ENCODE peak calls at places on chromosome 14, in four cellular contexts. One of them, this sample, is unnamed.

GRCh38 chr14:104602315-104602932 is 2.1 kb downstream of the TMEM179 start:
- DNase-seq in BJ: no peak
- DNase-seq in lower leg skin: no peak
- DNase-seq in fibroblast of mammary gland: no peak
- DNase-seq in this sample: no peak

GRCh38 chr14:98889107-98889835 is 382.7 kb downstream of the BCL11B start:
- DNase-seq in fibroblast of mammary gland: no peak
- DNase-seq in BJ: no peak
- DNase-seq in lower leg skin: no peak
- DNase-seq in this sample: no peak

GRCh38 chr14:50064993-50065392 is 51.4 kb downstream of the VCPKMT start:
- DNase-seq in BJ: no peak
- DNase-seq in lower leg skin: peak
- DNase-seq in fibroblast of mammary gland: peak
- DNase-seq in this sample: no peak

GRCh38 chr14:73833024-73833423 is 18.6 kb upstream of the PTGR2 start:
- DNase-seq in fibroblast of mammary gland: peak
- DNase-seq in BJ: no peak
- DNase-seq in lower leg skin: no peak
- DNase-seq in this sample: no peak

GRCh38 chr14:32514236-32514635 is 185.1 kb downstream of the AKAP6 start:
- DNase-seq in fibroblast of mammary gland: no peak
- DNase-seq in lower leg skin: no peak
- DNase-seq in BJ: no peak
- DNase-seq in this sample: no peak

GRCh38 chr14:45679852-45680251 is 426.9 kb upstream of the MIS18BP1 start:
- DNase-seq in BJ: peak
- DNase-seq in fibroblast of mammary gland: peak
- DNase-seq in lower leg skin: no peak
- DNase-seq in this sample: no peak

GRCh38 chr14:22877000-22877501 is 5.5 kb downstream of the LRP10 start:
- DNase-seq in lower leg skin: no peak
- DNase-seq in BJ: no peak
- DNase-seq in fibroblast of mammary gland: no peak
- DNase-seq in this sample: no peak

GRCh38 chr14:47585447-47585846 is 90.0 kb downstream of the MDGA2 start:
- DNase-seq in lower leg skin: no peak
- DNase-seq in fibroblast of mammary gland: no peak
- DNase-seq in BJ: no peak
- DNase-seq in this sample: no peak

GRCh38 chr14:74478996-74479635 is 14.0 kb downstream of the NPC2 start:
- DNase-seq in fibroblast of mammary gland: peak
- DNase-seq in BJ: no peak
- DNase-seq in lower leg skin: peak
- DNase-seq in this sample: no peak

GRCh38 chr14:21486640-21487087 is 9.7 kb downstream of the TOX4 start:
- DNase-seq in lower leg skin: no peak
- DNase-seq in fibroblast of mammary gland: peak
- DNase-seq in BJ: peak
- DNase-seq in this sample: no peak

GRCh38 chr14:99318091-99318958 is 46.3 kb upstream of the BCL11B start:
- DNase-seq in lower leg skin: peak
- DNase-seq in fibroblast of mammary gland: no peak
- DNase-seq in BJ: no peak
- DNase-seq in this sample: no peak

GRCh38 chr14:34461334-34462131 is 507 bp downstream of the SPTSSA start:
- DNase-seq in fibroblast of mammary gland: peak
- DNase-seq in BJ: no peak
- DNase-seq in lower leg skin: peak
- DNase-seq in this sample: no peak

GRCh38 chr14:71266994-71267636 is 359.9 kb downstream of the PCNX1 start:
- DNase-seq in fibroblast of mammary gland: peak
- DNase-seq in BJ: no peak
- DNase-seq in lower leg skin: no peak
- DNase-seq in this sample: no peak

GRCh38 chr14:69083181-69083580 is 69.7 kb downstream of the DCAF5 start:
- DNase-seq in BJ: no peak
- DNase-seq in fibroblast of mammary gland: no peak
- DNase-seq in lower leg skin: no peak
- DNase-seq in this sample: no peak

GRCh38 chr14:24801024-24801423 is 167.0 kb upstream of the GZMB start:
- DNase-seq in BJ: no peak
- DNase-seq in lower leg skin: no peak
- DNase-seq in fibroblast of mammary gland: no peak
- DNase-seq in this sample: no peak

GRCh38 chr14:103871596-103872480 is 24.5 kb upstream of the PPP1R13B start:
- DNase-seq in BJ: no peak
- DNase-seq in lower leg skin: no peak
- DNase-seq in fibroblast of mammary gland: no peak
- DNase-seq in this sample: no peak

GRCh38 chr14:99481745-99482099 is 513 bp downstream of the CCNK start:
- DNase-seq in BJ: no peak
- DNase-seq in fibroblast of mammary gland: peak
- DNase-seq in lower leg skin: no peak
- DNase-seq in this sample: no peak

DNA sequence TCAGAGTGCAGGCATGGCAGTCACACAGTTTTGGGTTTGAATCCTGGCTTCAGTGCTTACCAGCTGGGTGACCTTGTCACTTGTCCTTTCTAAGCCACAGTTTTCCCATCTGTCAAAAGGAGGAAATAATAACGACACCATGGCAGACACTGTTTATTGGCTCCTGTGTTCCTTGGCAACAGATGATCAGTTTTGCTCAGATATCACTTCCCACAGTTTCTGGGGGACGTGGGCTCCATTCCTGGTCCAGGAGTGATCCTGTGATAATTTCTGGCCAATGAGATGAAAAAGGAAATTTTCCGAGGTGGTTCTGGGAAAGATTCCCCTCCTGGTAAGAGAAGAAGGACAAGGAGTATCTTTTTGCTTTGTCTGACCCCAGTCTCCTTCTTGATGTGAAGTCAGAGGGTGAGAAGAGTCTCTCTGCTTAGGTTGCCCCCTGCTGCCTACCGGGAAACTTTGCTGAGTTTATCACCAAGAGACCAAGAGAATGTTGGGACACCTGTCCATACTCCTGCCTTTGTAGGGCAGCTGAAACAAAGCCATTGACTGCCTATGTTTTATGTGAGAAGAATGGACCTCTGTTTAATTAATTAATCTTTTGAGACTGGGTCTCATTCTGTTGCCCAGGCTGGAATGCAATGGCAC is 178.9 kb upstream of the NRXN3 start:
- DNase-seq in BJ: no peak
- DNase-seq in lower leg skin: no peak
- DNase-seq in fibroblast of mammary gland: no peak
- DNase-seq in this sample: no peak
- TF ChIP-seq CTCF in BJ: no peak
- TF ChIP-seq CTCF in lower leg skin: no peak
- TF ChIP-seq CTCF in fibroblast of mammary gland: peak
- TF ChIP-seq CTCF in this sample: no peak

DNA sequence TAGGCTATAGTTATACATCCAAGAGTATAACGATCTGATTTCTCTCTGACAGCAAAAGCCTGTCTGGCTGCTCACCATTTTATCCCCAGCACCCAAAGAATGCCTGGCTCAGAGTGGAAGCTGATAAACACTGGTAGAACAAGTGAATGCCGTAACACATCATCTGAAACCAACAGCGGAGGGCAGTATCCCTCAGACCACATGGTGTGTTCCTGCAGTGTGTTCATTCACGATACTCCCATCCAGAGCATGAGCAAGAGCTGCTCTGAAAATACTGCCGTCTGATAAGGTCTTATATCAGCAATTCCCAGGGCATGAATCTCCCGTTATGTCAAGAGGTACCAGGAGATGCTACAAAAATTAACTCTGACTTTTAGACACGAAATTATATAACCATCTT is 95.9 kb downstream of the TTC7B start:
- DNase-seq in fibroblast of mammary gland: no peak
- DNase-seq in lower leg skin: no peak
- DNase-seq in BJ: no peak
- DNase-seq in this sample: no peak
- TF ChIP-seq CTCF in fibroblast of mammary gland: no peak
- TF ChIP-seq CTCF in lower leg skin: no peak
- TF ChIP-seq CTCF in BJ: no peak
- TF ChIP-seq CTCF in this sample: no peak

GRCh38 chr14:78029471-78030372 is 140.5 kb upstream of the NRXN3 start:
- DNase-seq in lower leg skin: no peak
- DNase-seq in BJ: no peak
- DNase-seq in fibroblast of mammary gland: no peak
- DNase-seq in this sample: no peak
- TF ChIP-seq CTCF in lower leg skin: no peak
- TF ChIP-seq CTCF in BJ: peak
- TF ChIP-seq CTCF in fibroblast of mammary gland: peak
- TF ChIP-seq CTCF in this sample: no peak

GRCh38 chr14:90278199-90279175 is 22.1 kb downstream of the PSMC1 start:
- DNase-seq in fibroblast of mammary gland: no peak
- DNase-seq in lower leg skin: peak
- DNase-seq in BJ: no peak
- DNase-seq in this sample: no peak
- TF ChIP-seq CTCF in fibroblast of mammary gland: no peak
- TF ChIP-seq CTCF in lower leg skin: no peak
- TF ChIP-seq CTCF in BJ: no peak
- TF ChIP-seq CTCF in this sample: no peak

DNA sequence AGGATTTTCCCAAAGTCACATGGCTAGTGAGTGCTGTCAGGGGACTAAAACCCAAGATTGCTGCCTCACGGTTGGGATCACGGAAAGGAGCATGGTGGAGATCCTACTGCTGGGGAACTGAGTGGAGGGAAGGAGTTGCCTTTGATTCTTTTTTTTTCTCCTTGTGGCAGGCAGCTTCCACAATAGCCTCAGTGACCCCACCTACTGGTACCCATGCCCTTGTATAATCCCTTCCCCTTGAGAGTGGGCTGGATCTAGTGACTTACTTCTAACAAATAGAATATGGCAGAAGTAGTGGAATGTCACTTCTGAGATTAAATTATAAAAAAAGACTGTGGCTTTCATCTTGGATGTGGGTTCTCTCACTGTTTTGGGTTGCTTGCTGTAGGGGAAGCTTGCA is 135.7 kb downstream of the DICER1 start:
- DNase-seq in fibroblast of mammary gland: no peak
- DNase-seq in BJ: no peak
- DNase-seq in lower leg skin: no peak
- DNase-seq in this sample: no peak
- TF ChIP-seq CTCF in fibroblast of mammary gland: no peak
- TF ChIP-seq CTCF in BJ: no peak
- TF ChIP-seq CTCF in lower leg skin: no peak
- TF ChIP-seq CTCF in this sample: no peak

GRCh38 chr14:72523397-72524157 is 370.3 kb downstream of the DPF3 start:
- DNase-seq in lower leg skin: no peak
- DNase-seq in fibroblast of mammary gland: peak
- DNase-seq in BJ: no peak
- DNase-seq in this sample: no peak

GRCh38 chr14:72522847-72523246 is 371.1 kb downstream of the DPF3 start:
- DNase-seq in fibroblast of mammary gland: no peak
- DNase-seq in lower leg skin: no peak
- DNase-seq in BJ: no peak
- DNase-seq in this sample: no peak

GRCh38 chr14:72524230-72524629 is 369.7 kb downstream of the DPF3 start:
- DNase-seq in BJ: no peak
- DNase-seq in fibroblast of mammary gland: no peak
- DNase-seq in lower leg skin: no peak
- DNase-seq in this sample: no peak

GRCh38 chr14:72527591-72527990 is 366.3 kb downstream of the DPF3 start:
- DNase-seq in BJ: no peak
- DNase-seq in lower leg skin: no peak
- DNase-seq in fibroblast of mammary gland: no peak
- DNase-seq in this sample: no peak

DNA sequence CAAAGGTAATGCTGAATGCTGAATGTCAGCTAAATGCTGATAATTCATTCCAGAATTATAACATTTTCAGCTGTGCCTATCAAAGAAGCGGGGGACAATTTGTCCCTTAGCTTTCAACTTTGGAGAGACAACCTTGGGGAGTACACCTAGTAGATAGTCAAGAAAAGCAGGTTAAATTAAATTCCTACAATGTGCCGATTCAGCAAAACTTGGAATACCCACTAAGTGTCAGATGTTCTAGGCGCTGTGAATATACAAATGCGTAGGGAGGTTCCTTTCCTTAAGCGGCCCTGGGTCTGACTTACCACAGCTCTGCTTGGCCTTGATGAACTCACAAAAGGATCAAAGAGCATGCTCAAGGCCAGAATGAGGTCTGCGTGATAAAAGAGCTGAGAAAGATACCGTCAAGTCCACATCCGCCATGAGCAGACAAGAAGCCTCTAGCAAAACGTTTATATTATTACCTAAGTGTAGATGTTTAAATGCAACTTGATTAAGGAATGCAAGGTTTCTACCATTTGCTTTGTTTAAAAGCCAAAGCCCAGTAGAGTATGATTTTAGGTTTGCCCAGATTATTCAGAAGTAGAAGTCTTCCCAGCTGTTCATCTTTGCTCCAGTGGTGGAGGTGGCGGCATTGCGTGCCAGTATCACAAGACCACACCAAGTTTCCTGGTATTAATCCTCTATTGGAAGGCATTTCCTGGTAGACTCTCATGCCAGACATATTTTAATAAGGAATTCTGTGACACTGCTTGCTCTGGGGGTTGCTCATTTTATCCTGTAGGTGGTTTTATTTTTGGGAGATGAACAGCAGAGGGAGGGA is 368.6 kb downstream of the DPF3 start:
- DNase-seq in fibroblast of mammary gland: no peak
- DNase-seq in BJ: no peak
- DNase-seq in lower leg skin: no peak
- DNase-seq in this sample: no peak
- TF ChIP-seq CTCF in fibroblast of mammary gland: no peak
- TF ChIP-seq CTCF in BJ: no peak
- TF ChIP-seq CTCF in lower leg skin: no peak
- TF ChIP-seq CTCF in this sample: no peak

DNA sequence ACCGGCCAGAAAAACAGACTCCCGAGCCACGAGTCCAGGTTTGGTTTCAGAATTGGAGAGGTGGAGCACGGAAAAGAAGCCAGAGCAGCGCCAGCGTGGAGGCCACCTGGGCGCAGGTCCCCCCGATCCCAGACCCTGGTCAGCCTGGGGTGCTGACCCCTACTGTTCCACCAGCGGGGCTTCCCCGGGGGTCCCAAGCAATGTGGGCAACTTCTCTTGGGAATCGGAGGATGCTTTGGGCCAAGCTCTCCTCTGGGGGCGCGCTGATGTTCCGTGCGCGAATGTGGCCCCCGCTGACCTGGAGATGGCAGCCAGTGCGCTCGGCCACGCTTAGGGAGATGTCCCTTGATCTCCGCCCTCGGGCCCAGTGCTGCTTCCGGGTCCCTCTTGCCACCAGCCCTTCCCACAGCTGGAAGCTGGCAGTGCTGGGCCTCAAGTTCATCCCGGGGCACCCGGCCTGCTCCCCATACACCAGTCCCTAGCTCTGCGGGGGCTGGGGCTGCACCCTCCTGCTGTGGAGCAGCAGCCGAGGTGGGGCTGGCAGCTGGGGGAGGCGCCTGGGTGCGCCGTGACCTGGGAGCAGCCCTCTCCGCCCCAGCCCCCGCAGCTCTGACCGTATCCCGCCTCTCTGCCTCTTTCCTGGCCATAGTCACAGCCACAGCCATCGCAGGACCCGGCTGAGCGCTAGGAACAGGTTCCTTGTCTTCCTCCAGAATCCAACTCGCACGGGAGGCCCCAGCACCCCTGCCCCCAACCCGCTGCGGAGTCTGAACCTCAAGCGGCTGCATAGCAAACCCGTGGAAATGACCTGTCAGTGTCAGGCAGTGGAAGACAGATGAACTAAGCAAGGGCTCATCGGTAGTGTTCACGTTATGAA is 91.2 kb downstream of the RCOR1 start:
- DNase-seq in lower leg skin: no peak
- DNase-seq in BJ: no peak
- DNase-seq in fibroblast of mammary gland: no peak
- DNase-seq in this sample: no peak
- TF ChIP-seq CTCF in lower leg skin: no peak
- TF ChIP-seq CTCF in BJ: no peak
- TF ChIP-seq CTCF in fibroblast of mammary gland: no peak
- TF ChIP-seq CTCF in this sample: no peak

GRCh38 chr14:82009076-82009475 is 475.4 kb upstream of the SEL1L start:
- DNase-seq in fibroblast of mammary gland: no peak
- DNase-seq in BJ: no peak
- DNase-seq in lower leg skin: no peak
- DNase-seq in this sample: no peak
- TF ChIP-seq CTCF in fibroblast of mammary gland: no peak
- TF ChIP-seq CTCF in BJ: no peak
- TF ChIP-seq CTCF in lower leg skin: no peak
- TF ChIP-seq CTCF in this sample: peak

This sample was measured in mesothelial cell of epicardium.